ENCODE peak calls at places on chromosomes 7 and 10, in eight cellular contexts. One of them, this sample, is unnamed.

GRCh38 chr10:102540023-102540422 is 36.3 kb downstream of the SUFU start:
- ATAC-seq in RWPE2: peak; percentile 62
- ATAC-seq in aorta: no peak
- ATAC-seq in right cardiac atrium: peak; percentile 29
- ATAC-seq in T-cell: peak; percentile 52
- ATAC-seq in left cardiac atrium: peak; percentile 33
- ATAC-seq in omental fat pad: no peak
- ATAC-seq in right lobe of liver: peak; percentile 43
- ATAC-seq in this sample: no peak

GRCh38 chr10:60870803-60871202 is 73.2 kb downstream of the RHOBTB1 start:
- ATAC-seq in RWPE2: no peak
- ATAC-seq in aorta: no peak
- ATAC-seq in right cardiac atrium: no peak
- ATAC-seq in T-cell: no peak
- ATAC-seq in left cardiac atrium: no peak
- ATAC-seq in omental fat pad: no peak
- ATAC-seq in right lobe of liver: no peak
- ATAC-seq in this sample: no peak

GRCh38 chr7:127322832-127323231 is 69.7 kb downstream of the ZNF800 start:
- ATAC-seq in RWPE2: no peak
- ATAC-seq in aorta: no peak
- ATAC-seq in right cardiac atrium: no peak
- ATAC-seq in T-cell: peak; percentile 26
- ATAC-seq in left cardiac atrium: no peak
- ATAC-seq in omental fat pad: no peak
- ATAC-seq in right lobe of liver: no peak
- ATAC-seq in this sample: no peak

GRCh38 chr7:77735457-77735856 is 39.2 kb downstream of the RSBN1L start:
- ATAC-seq in RWPE2: no peak
- ATAC-seq in aorta: no peak
- ATAC-seq in right cardiac atrium: no peak
- ATAC-seq in T-cell: no peak
- ATAC-seq in left cardiac atrium: no peak
- ATAC-seq in omental fat pad: no peak
- ATAC-seq in right lobe of liver: peak; percentile 60
- ATAC-seq in this sample: no peak

GRCh38 chr10:132264966-132265877 is 42.5 kb downstream of the STK32C start:
- ATAC-seq in RWPE2: peak; percentile 21
- ATAC-seq in aorta: no peak
- ATAC-seq in right cardiac atrium: no peak
- ATAC-seq in T-cell: no peak
- ATAC-seq in left cardiac atrium: peak; percentile 9
- ATAC-seq in omental fat pad: no peak
- ATAC-seq in right lobe of liver: peak; percentile 21
- ATAC-seq in this sample: no peak

GRCh38 chr10:84540617-84541288 is 212.4 kb downstream of the CCSER2 start:
- ATAC-seq in RWPE2: peak; percentile 61
- ATAC-seq in aorta: peak; percentile 81
- ATAC-seq in right cardiac atrium: peak; percentile 80
- ATAC-seq in T-cell: peak; percentile 86
- ATAC-seq in left cardiac atrium: peak; percentile 85
- ATAC-seq in omental fat pad: peak; percentile 72
- ATAC-seq in right lobe of liver: peak; percentile 89
- ATAC-seq in this sample: peak; percentile 70

GRCh38 chr7:26216044-26216443 is 14.5 kb downstream of the CBX3 start:
- ATAC-seq in RWPE2: peak; percentile 34
- ATAC-seq in aorta: no peak
- ATAC-seq in right cardiac atrium: no peak
- ATAC-seq in T-cell: no peak
- ATAC-seq in left cardiac atrium: no peak
- ATAC-seq in omental fat pad: no peak
- ATAC-seq in right lobe of liver: peak; percentile 66
- ATAC-seq in this sample: no peak

GRCh38 chr7:50317697-50318640 is 13.5 kb downstream of the IKZF1 start:
- ATAC-seq in RWPE2: no peak
- ATAC-seq in aorta: no peak
- ATAC-seq in right cardiac atrium: no peak
- ATAC-seq in T-cell: peak; percentile 9
- ATAC-seq in left cardiac atrium: no peak
- ATAC-seq in omental fat pad: no peak
- ATAC-seq in right lobe of liver: no peak
- ATAC-seq in this sample: no peak

GRCh38 chr10:121313119-121313858 is 285.0 kb downstream of the FGFR2 start:
- ATAC-seq in RWPE2: peak; percentile 72
- ATAC-seq in aorta: no peak
- ATAC-seq in right cardiac atrium: peak; percentile 87
- ATAC-seq in T-cell: no peak
- ATAC-seq in left cardiac atrium: peak; percentile 68
- ATAC-seq in omental fat pad: no peak
- ATAC-seq in right lobe of liver: no peak
- ATAC-seq in this sample: no peak

GRCh38 chr7:148733496-148733895 is 34.8 kb downstream of the CUL1 start:
- ATAC-seq in RWPE2: no peak
- ATAC-seq in aorta: no peak
- ATAC-seq in right cardiac atrium: peak; percentile 66
- ATAC-seq in T-cell: no peak
- ATAC-seq in left cardiac atrium: peak; percentile 67
- ATAC-seq in omental fat pad: no peak
- ATAC-seq in right lobe of liver: no peak
- ATAC-seq in this sample: no peak

GRCh38 chr10:19789607-19790006 is 26.6 kb upstream of the PLXDC2 start:
- ATAC-seq in RWPE2: no peak
- ATAC-seq in aorta: no peak
- ATAC-seq in right cardiac atrium: no peak
- ATAC-seq in T-cell: no peak
- ATAC-seq in left cardiac atrium: no peak
- ATAC-seq in omental fat pad: no peak
- ATAC-seq in right lobe of liver: no peak
- ATAC-seq in this sample: no peak

GRCh38 chr7:6375346-6376101 is 72.2 kb downstream of the DAGLB start:
- ATAC-seq in RWPE2: no peak
- ATAC-seq in aorta: no peak
- ATAC-seq in right cardiac atrium: no peak
- ATAC-seq in T-cell: peak; percentile 32
- ATAC-seq in left cardiac atrium: no peak
- ATAC-seq in omental fat pad: no peak
- ATAC-seq in right lobe of liver: no peak
- ATAC-seq in this sample: no peak

GRCh38 chr7:102400360-102400759 is 4.2 kb downstream of the PRKRIP1 start:
- ATAC-seq in RWPE2: no peak
- ATAC-seq in aorta: no peak
- ATAC-seq in right cardiac atrium: no peak
- ATAC-seq in T-cell: no peak
- ATAC-seq in left cardiac atrium: no peak
- ATAC-seq in omental fat pad: no peak
- ATAC-seq in right lobe of liver: no peak
- ATAC-seq in this sample: no peak

This sample was measured in gastroesophageal sphincter.